ENCODE peak calls at places on chromosomes 13 and 19, in six cellular contexts. Y is OCI-LY7, R is PC-3, T is trophoblast cell, V is H1, K is hepatocyte. O is an unnamed sample.

GRCh38 chr13:112231451-112232083 is 144.6 kb upstream of the SPACA7 start:
- DNase-seq in Y (no peak), R (no peak), T (no peak), V (no peak), K (no peak), O (no peak)

GRCh38 chr13:45082964-45083363 is 37.3 kb upstream of the GTF2F2 start:
- DNase-seq in Y (no peak), R (peak; percentile 92), T (no peak), V (no peak), K (no peak), O (peak; percentile 66)

GRCh38 chr13:77328819-77329132 is 1.9 kb upstream of the MYCBP2 start:
- DNase-seq in Y (no peak), R (peak; percentile 2), T (no peak), V (no peak), K (no peak), O (no peak)

GRCh38 chr13:52713894-52714293 is 25.7 kb downstream of the CNMD start:
- DNase-seq in Y (no peak), R (no peak), T (no peak), V (no peak), K (no peak), O (no peak)

GRCh38 chr19:10517760-10518443 is 655 bp upstream of the S1PR5 start:
- DNase-seq in Y (no peak), R (peak; percentile 41), T (no peak), V (peak; percentile 87), K (peak; percentile 19), O (no peak)

GRCh38 chr19:49437231-49437630 is 4.1 kb downstream of the SLC17A7 start:
- DNase-seq in Y (no peak), R (no peak), T (no peak), V (no peak), K (no peak), O (no peak)

GRCh38 chr19:50815443-50815842 is 8.1 kb downstream of the KLK1 start:
- DNase-seq in Y (no peak), R (no peak), T (no peak), V (no peak), K (no peak), O (no peak)

GRCh38 chr19:23283925-23284324 is 33.7 kb upstream of the ZNF724 start:
- DNase-seq in Y (peak; percentile 82), R (peak; percentile 24), T (peak; percentile 62), V (peak; percentile 82), K (peak; percentile 51), O (peak; percentile 10)

GRCh38 chr13:92074658-92075057 is 676.2 kb downstream of the GPC5 start:
- DNase-seq in Y (peak; percentile 52), R (peak; percentile 7), T (no peak), V (no peak), K (peak; percentile 35), O (no peak)

GRCh38 chr13:24271611-24272451 is 37.5 kb upstream of the C1QTNF9 start:
- DNase-seq in Y (no peak), R (no peak), T (no peak), V (no peak), K (peak; percentile 44), O (peak; percentile 83)

GRCh38 chr19:12946092-12946845 is 607 bp downstream of the RAD23A start:
- DNase-seq in Y (peak; percentile 67), R (peak; percentile 82), T (peak; percentile 72), V (peak; percentile 89), K (peak; percentile 91), O (peak; percentile 81)
- H3K36me3 ChIP-seq in Y (peaks cover 90% of the 10 kb centered on the region), R (peaks cover 54% of the 10 kb centered on the region), T (peaks cover 68% of the 10 kb centered on the region), V (peaks cover 58% of the 10 kb centered on the region), K (no peaks in the 10 kb centered on the region), O (peaks cover 43% of the 10 kb centered on the region)

DNA sequence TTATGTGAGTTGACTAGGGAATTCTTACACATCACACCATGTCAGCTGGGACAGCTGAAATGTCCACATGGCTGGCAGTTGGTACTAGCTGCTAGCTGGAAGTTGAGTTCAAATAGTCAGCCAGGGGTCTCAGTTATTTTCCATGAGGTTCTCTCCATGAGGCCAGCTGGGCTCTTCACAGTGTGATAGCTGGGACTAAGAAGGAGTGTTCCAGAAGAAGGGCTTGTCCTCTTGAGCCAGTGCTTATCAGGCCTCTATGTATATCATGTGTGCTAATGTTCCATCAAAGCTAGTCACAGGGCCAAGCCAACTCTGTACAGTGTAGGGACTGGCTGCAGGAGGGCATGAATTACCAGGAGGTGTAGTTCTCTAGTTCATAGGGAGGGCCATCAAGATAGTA is 11.8 kb downstream of the USPL1 start:
- DNase-seq in Y (no peak), R (no peak), T (no peak), V (no peak), K (no peak), O (no peak)
- H3K79me2 ChIP-seq in Y (peaks cover 96% of the 10 kb centered on the region), R (peaks cover 64% of the 10 kb centered on the region), T (no peaks in the 10 kb centered on the region), V (peaks cover 50% of the 10 kb centered on the region), K (peaks cover 82% of the 10 kb centered on the region), O (peaks cover 41% of the 10 kb centered on the region)

GRCh38 chr19:45852941-45853340 is 10.0 kb downstream of the SYMPK start:
- DNase-seq in Y (no peak), R (no peak), T (peak; percentile 55), V (no peak), K (no peak), O (peak; percentile 10)
- H3K36me3 ChIP-seq in Y (peaks cover 82% of the 10 kb centered on the region), R (peaks cover 23% of the 10 kb centered on the region), T (peaks cover 67% of the 10 kb centered on the region), V (peaks cover 45% of the 10 kb centered on the region), K (no peaks in the 10 kb centered on the region), O (peaks cover 36% of the 10 kb centered on the region)

GRCh38 chr13:75691183-75691582 is 55.1 kb downstream of the LMO7 start:
- DNase-seq in Y (no peak), R (peak; percentile 92), T (no peak), V (no peak), K (no peak), O (no peak)
- H3K79me2 ChIP-seq in Y (no peaks in the 10 kb centered on the region), R (peaks cover 67% of the 10 kb centered on the region), T (no peaks in the 10 kb centered on the region), V (no peaks in the 10 kb centered on the region), K (no peaks in the 10 kb centered on the region), O (peaks cover 84% of the 10 kb centered on the region)

DNA sequence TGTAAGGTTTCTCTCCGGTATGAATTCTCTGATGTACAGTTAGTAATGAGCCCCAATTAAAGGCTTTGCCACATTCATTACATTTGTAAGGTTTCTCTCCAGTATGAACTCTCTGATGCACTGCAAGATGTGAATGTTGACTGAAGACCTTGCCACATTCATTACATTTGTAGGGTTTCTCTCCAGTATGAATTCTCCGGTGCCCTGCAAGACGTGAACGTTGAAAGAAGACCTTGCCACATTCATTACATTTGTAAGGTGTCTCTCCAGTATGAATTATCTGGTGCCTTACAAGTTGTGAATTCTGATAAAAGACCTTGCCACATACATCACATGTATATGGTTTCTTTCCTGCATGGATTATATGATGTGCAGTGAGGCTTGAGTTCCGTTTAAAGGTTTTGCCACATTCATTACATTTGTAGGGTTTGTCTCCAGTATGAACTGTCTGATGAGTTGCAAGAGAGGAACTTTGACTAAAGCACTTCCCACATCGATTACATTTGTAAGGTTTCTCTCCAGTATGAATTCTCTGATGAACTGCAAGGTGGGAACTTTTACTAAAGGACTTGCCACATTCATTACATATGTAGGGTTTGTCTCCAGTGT is 17.7 kb upstream of the ZNF432 start:
- DNase-seq in Y (no peak), R (no peak), T (no peak), V (no peak), K (no peak), O (no peak)
- H3K36me3 ChIP-seq in Y (no peaks in the 10 kb centered on the region), R (peaks cover 93% of the 10 kb centered on the region), T (peaks cover 54% of the 10 kb centered on the region), V (peaks cover 82% of the 10 kb centered on the region), K (peaks cover 22% of the 10 kb centered on the region), O (peaks cover 6% of the 10 kb centered on the region)

DNA sequence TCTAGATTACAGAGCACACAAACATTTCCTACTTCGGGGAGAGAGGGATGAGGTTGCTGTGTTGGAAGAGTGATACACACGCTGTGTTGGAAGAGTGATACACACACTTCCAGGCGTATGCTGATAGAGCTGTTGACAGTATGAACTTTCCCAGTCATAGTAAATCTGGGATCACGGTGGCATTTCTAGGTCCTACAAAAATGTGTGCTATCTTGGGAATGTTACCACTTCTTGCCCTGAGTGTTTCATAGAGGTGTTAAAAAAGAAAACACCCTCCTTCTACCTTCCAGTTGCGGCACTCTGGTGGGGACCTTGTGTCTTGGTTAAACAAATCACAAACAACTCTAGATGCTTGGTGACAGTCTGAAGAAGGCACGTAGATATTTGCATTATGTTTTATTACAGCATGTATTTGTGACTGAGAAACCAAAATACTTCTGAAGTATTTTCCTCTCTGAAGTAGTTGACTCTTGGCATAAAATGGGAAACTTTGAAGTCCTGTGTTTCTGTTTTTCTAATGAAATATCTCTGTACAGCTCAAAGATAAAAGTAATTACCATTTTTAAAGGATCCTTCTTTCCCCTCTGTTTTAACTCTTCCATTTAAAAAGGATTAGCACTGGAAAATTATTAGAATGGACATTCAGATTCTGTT is 52.5 kb downstream of the ARHGAP35 start:
- DNase-seq in Y (no peak), R (no peak), T (no peak), V (no peak), K (no peak), O (no peak)
- H3K79me2 ChIP-seq in Y (peaks cover 73% of the 10 kb centered on the region), R (peaks cover 96% of the 10 kb centered on the region), T (peaks cover 2% of the 10 kb centered on the region), V (peaks cover 76% of the 10 kb centered on the region), K (peaks cover 97% of the 10 kb centered on the region), O (peaks cover 68% of the 10 kb centered on the region)

DNA sequence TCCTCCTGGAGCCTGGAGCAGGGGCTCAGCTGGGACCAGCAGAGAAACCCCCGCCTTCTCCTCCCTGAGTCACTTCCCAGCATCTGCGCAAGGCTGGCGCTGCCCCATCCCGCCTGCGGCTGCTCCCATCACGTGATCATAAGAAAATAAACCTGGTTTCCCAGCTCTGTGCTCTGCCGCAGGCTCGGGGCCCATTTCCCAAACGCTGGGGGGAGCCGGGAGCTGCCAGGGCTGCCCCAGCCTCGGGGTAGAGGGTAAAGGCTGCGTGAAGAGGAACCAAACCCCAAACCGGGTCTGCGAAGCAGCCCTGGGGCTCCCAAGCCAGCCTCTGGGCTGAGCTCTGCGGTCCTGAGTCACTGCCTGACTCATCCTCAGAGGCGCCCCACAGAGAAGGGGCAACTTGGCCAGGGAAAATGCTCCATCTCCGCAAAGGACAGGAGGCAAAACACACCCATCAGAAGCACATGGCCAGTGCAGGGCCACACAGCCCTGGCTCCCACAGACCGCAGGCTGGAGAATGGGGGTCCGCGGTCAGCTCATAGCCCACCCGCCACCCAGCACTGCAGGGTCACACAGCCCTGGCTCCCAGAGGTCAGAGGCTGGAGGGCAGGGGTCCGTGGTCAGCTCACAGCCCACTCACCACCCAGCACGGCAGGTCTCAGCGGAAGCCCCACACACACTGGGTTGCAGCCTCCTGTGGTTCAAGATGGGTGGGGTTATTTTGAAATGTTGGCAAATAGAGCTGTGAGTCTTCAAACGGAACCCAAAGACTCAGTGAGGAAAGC is 67.1 kb downstream of the RASA3 start:
- DNase-seq in Y (no peak), R (peak; percentile 95), T (peak; percentile 74), V (peak; percentile 77), K (peak; percentile 93), O (peak; percentile 99)
- H3K36me3 ChIP-seq in Y (no peaks in the 10 kb centered on the region), R (no peaks in the 10 kb centered on the region), T (peaks cover 3% of the 10 kb centered on the region), V (no peaks in the 10 kb centered on the region), K (no peaks in the 10 kb centered on the region), O (peaks cover 6% of the 10 kb centered on the region)

GRCh38 chr19:56613639-56614038 is 18.5 kb downstream of the ZNF71 start:
- DNase-seq in Y (no peak), R (no peak), T (no peak), V (no peak), K (no peak), O (no peak)

GRCh38 chr19:56612737-56613136 is 17.6 kb downstream of the ZNF71 start:
- DNase-seq in Y (no peak), R (no peak), T (no peak), V (no peak), K (no peak), O (no peak)

GRCh38 chr19:56603829-56604228 is 8.7 kb downstream of the ZNF71 start:
- DNase-seq in Y (no peak), R (no peak), T (no peak), V (no peak), K (no peak), O (no peak)

GRCh38 chr19:56611288-56611687 is 16.2 kb downstream of the ZNF71 start:
- DNase-seq in Y (no peak), R (no peak), T (no peak), V (no peak), K (no peak), O (no peak)

GRCh38 chr19:56608274-56608964 is 13.3 kb downstream of the ZNF71 start:
- DNase-seq in Y (no peak), R (no peak), T (no peak), V (no peak), K (no peak), O (no peak)
- H3K79me2 ChIP-seq in Y (no peaks in the 10 kb centered on the region), R (peaks cover 6% of the 10 kb centered on the region), T (no peaks in the 10 kb centered on the region), V (peaks cover 34% of the 10 kb centered on the region), K (peaks cover 60% of the 10 kb centered on the region), O (peaks cover 3% of the 10 kb centered on the region)